ENCODE peak calls at places on chromosome 22, in ten cellular contexts. X is lung, D is psoas muscle, W is heart left ventricle, A is mesendoderm, U is adrenal gland, P is coronary artery, T is body of pancreas, B is left ventricle myocardium inferior, Y is right cardiac atrium. L is an unnamed sample.

GRCh38 chr22:25650834-25651233 is 86.4 kb downstream of the GRK3 start:
- DNase-seq in X (no peak), W (no peak), U (no peak), Y (no peak), T (no peak), B (no peak), A (no peak), P (no peak), D (no peak), L (no peak)

GRCh38 chr22:41539146-41540005 is 4.9 kb downstream of the POLR3H start:
- DNase-seq in D (no peak), X (no peak), A (no peak), Y (no peak), P (no peak), W (no peak), B (no peak), T (no peak), U (no peak), L (no peak)

GRCh38 chr22:42433754-42434153 is 1.6 kb upstream of the NFAM1 start:
- DNase-seq in T (no peak), U (no peak), W (no peak), Y (no peak), B (no peak), A (no peak), X (no peak), P (no peak), D (no peak), L (no peak)

GRCh38 chr22:40083794-40084193 is 89.0 kb downstream of the FAM83F start:
- DNase-seq in U (no peak), P (no peak), X (no peak), D (no peak), W (no peak), Y (no peak), A (no peak), T (no peak), B (no peak), L (no peak)

GRCh38 chr22:40463727-40464126 is 93.3 kb downstream of the SGSM3 start:
- DNase-seq in B (no peak), X (no peak), D (no peak), Y (no peak), P (no peak), A (no peak), U (no peak), W (no peak), T (no peak), L (peak; percentile 36)

GRCh38 chr22:25064894-25065560 is 112.5 kb downstream of the KIAA1671 start:
- DNase-seq in P (no peak), A (peak; percentile 53), X (no peak), W (no peak), U (peak; percentile 83), B (no peak), Y (no peak), T (no peak), D (no peak), L (no peak)

GRCh38 chr22:39265143-39265542 is 20.4 kb upstream of the PDGFB start:
- DNase-seq in D (no peak), A (no peak), Y (no peak), X (no peak), B (no peak), P (no peak), T (no peak), W (no peak), U (no peak), L (no peak)

GRCh38 chr22:35947794-35948425 is 80.7 kb downstream of the RBFOX2 start:
- DNase-seq in W (no peak), B (no peak), T (no peak), D (no peak), U (no peak), Y (no peak), P (no peak), X (no peak), A (no peak), L (no peak)

GRCh38 chr22:42670921-42671709 is 21.9 kb upstream of the CYB5R3 start:
- DNase-seq in D (no peak), W (no peak), X (no peak), B (no peak), P (no peak), T (no peak), U (peak; percentile 25), Y (no peak), A (no peak), L (no peak)

GRCh38 chr22:46754110-46754799 is 8.2 kb upstream of the TBC1D22A start:
- DNase-seq in Y (peak; percentile 98), D (peak; percentile 98), W (peak; percentile 93), A (no peak), B (peak; percentile 94), T (peak; percentile 94), X (peak; percentile 95), U (peak; percentile 99), P (peak; percentile 98), L (no peak)

GRCh38 chr22:23419931-23420330 is 160.2 kb downstream of the IGLL1 start:
- DNase-seq in X (no peak), P (no peak), Y (no peak), D (no peak), A (no peak), T (no peak), U (no peak), B (no peak), W (no peak), L (no peak)

GRCh38 chr22:35971418-35972119 is 57.1 kb downstream of the RBFOX2 start:
- DNase-seq in B (no peak), U (no peak), Y (no peak), A (peak; percentile 53), P (no peak), T (no peak), D (no peak), W (peak; percentile 29), X (no peak), L (no peak)

GRCh38 chr22:47195156-47195675 is 432.8 kb downstream of the TBC1D22A start:
- DNase-seq in X (no peak), A (no peak), D (no peak), Y (no peak), U (no peak), W (peak; percentile 14), P (no peak), B (no peak), T (no peak), L (no peak)

GRCh38 chr22:38923463-38924196 is 33.8 kb upstream of the APOBEC3A start:
- DNase-seq in T (peak; percentile 85), W (peak; percentile 78), Y (peak; percentile 79), B (peak; percentile 63), A (peak; percentile 23), D (peak; percentile 73), X (peak; percentile 77), P (peak; percentile 82), U (peak; percentile 89), L (no peak)

GRCh38 chr22:24408630-24409029 is 18.8 kb upstream of the ADORA2A start:
- DNase-seq in U (no peak), X (no peak), Y (no peak), A (no peak), W (no peak), P (no peak), B (no peak), T (no peak), D (no peak), L (no peak)

GRCh38 chr22:36301384-36301828 is 48.5 kb downstream of the APOL1 start:
- DNase-seq in B (peak; percentile 67), T (peak; percentile 82), W (peak; percentile 73), A (peak; percentile 89), P (no peak), X (peak; percentile 75), U (peak; percentile 84), D (peak; percentile 73), Y (peak; percentile 68), L (peak; percentile 77)

GRCh38 chr22:42814215-42814614 is 42.9 kb downstream of the ARFGAP3 start:
- DNase-seq in U (no peak), D (no peak), P (no peak), Y (no peak), X (peak; percentile 22), T (no peak), A (no peak), B (no peak), W (no peak), L (no peak)

GRCh38 chr22:35649026-35649553 is 844 bp downstream of the APOL6 start:
- DNase-seq in Y (no peak), X (no peak), A (no peak), W (no peak), B (no peak), P (no peak), T (no peak), D (no peak), U (no peak), L (no peak)

GRCh38 chr22:39283312-39284141 is 35.9 kb downstream of the RPL3 start:
- DNase-seq in W (peak; percentile 70), Y (peak; percentile 83), U (peak; percentile 92), A (no peak), T (no peak), D (peak; percentile 87), B (peak; percentile 63), P (peak; percentile 89), X (peak; percentile 59), L (no peak)

DNA sequence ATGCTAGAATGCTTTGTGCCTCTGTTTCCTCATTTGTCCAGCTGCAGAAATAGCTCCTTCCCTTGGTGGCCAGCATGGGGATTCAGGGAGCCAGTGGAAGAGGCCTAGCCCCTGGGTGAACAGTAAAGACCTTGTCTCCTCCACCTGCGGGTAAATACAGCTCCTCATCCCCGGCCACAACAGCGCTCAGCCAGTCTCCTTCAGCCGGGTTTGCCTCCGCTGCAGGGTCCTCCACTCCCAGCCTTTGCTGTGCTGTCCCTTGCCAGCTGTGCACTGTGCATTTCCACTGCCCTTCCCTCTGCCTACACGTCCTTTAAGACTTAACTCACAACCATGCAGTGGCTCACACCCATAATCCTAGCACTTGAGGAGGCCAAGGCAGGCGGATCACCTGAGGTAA is 1.5 kb upstream of the CDC42EP1 start:
- DNase-seq in D (no peak), Y (peak; percentile 8), X (no peak), U (no peak), T (no peak), P (peak; percentile 70), B (no peak), A (no peak), W (no peak), L (no peak)
- H3K27ac ChIP-seq in D (no peak overlapping the region), Y (peak overlapping the region; percentile 33), X (no peak overlapping the region), U (peak overlapping the region; percentile 65), T (peak overlapping the region; percentile 99), P (peak overlapping the region; percentile 97), B (peak overlapping the region; percentile 98), A (no peak overlapping the region), W (peak overlapping the region; percentile 100), L (no peak overlapping the region)

GRCh38 chr22:27462190-27462589 is 339.4 kb downstream of the MN1 start:
- DNase-seq in B (no peak), D (no peak), P (no peak), W (no peak), T (no peak), A (peak; percentile 26), U (no peak), Y (no peak), X (no peak), L (no peak)
- H3K27ac ChIP-seq in B (no peak overlapping the region), D (no peak overlapping the region), P (peak overlapping the region; percentile 86), W (no peak overlapping the region), T (no peak overlapping the region), A (no peak overlapping the region), U (no peak overlapping the region), Y (no peak overlapping the region), X (no peak overlapping the region), L (no peak overlapping the region)

GRCh38 chr22:30248484-30248883 is 1.9 kb upstream of the LIF start:
- DNase-seq in T (no peak), B (no peak), A (no peak), X (no peak), D (no peak), Y (no peak), W (no peak), P (no peak), U (no peak), L (no peak)
- H3K27ac ChIP-seq in T (no peak overlapping the region), B (peak overlapping the region; percentile 58), A (no peak overlapping the region), X (no peak overlapping the region), D (no peak overlapping the region), Y (no peak overlapping the region), W (no peak overlapping the region), P (peak overlapping the region; percentile 38), U (no peak overlapping the region), L (no peak overlapping the region)

GRCh38 chr22:45640291-45640940 is 31.2 kb upstream of the ATXN10 start:
- DNase-seq in W (no peak), P (no peak), D (no peak), U (no peak), A (no peak), B (peak; percentile 25), T (no peak), Y (no peak), X (no peak), L (no peak)
- H3K27ac ChIP-seq in W (no peak overlapping the region), P (no peak overlapping the region), D (no peak overlapping the region), U (no peak overlapping the region), A (no peak overlapping the region), B (no peak overlapping the region), T (no peak overlapping the region), Y (no peak overlapping the region), X (no peak overlapping the region), L (no peak overlapping the region)

L was measured in naive thymus-derived CD4-positive, alpha-beta T cell.